ENCODE peak calls at places on chromosome X, in nine cellular contexts. P, I, A, G, E, O, T, M and J are unnamed samples.

GRCh38 chrX:69109706-69110635 is 55.3 kb downstream of the PJA1 start:
- DNase-seq in P (no peak), I (no peak), A (no peak), G (peak; percentile 41), E (no peak), O (peak; percentile 73), T (no peak), M (peak; percentile 69), J (no peak)

GRCh38 chrX:10972731-10973130 is 138.4 kb upstream of the HCCS start:
- DNase-seq in P (no peak), I (no peak), A (no peak), G (peak; percentile 86), E (no peak), O (peak; percentile 19), T (no peak), M (no peak), J (no peak)

GRCh38 chrX:6678313-6678712 is 143.4 kb upstream of the VCX3A start:
- DNase-seq in P (no peak), I (no peak), A (no peak), G (no peak), E (no peak), O (no peak), T (no peak), M (no peak), J (no peak)

GRCh38 chrX:97743014-97743413 is 859.3 kb downstream of the RPA4 start:
- DNase-seq in P (no peak), I (no peak), A (peak; percentile 21), G (no peak), E (no peak), O (no peak), T (no peak), M (no peak), J (no peak)

GRCh38 chrX:106621836-106622235 is 10.1 kb downstream of the RADX start:
- DNase-seq in P (no peak), I (no peak), A (no peak), G (no peak), E (no peak), O (no peak), T (no peak), M (no peak), J (no peak)

GRCh38 chrX:100478714-100479113 is 68.6 kb upstream of the PCDH19 start:
- DNase-seq in P (no peak), I (no peak), A (no peak), G (no peak), E (no peak), O (no peak), T (no peak), M (no peak), J (no peak)

GRCh38 chrX:124530803-124531202 is 184.4 kb downstream of the SH2D1A start:
- DNase-seq in P (no peak), I (no peak), A (no peak), G (no peak), E (no peak), O (no peak), T (no peak), M (no peak), J (no peak)

GRCh38 chrX:47501226-47502071 is 18.4 kb upstream of the ZNF41 start:
- DNase-seq in P (no peak), I (no peak), A (no peak), G (peak; percentile 57), E (no peak), O (peak; percentile 64), T (no peak), M (no peak), J (no peak)

GRCh38 chrX:78527263-78527662 is 131.9 kb downstream of the RTL3 start:
- DNase-seq in P (no peak), I (no peak), A (no peak), G (peak; percentile 41), E (no peak), O (peak; percentile 8), T (no peak), M (no peak), J (no peak)

GRCh38 chrX:7242613-7243012 is 94.7 kb upstream of the PUDP start:
- DNase-seq in P (no peak), I (no peak), A (no peak), G (no peak), E (no peak), O (no peak), T (no peak), M (no peak), J (no peak)

GRCh38 chrX:69158166-69159040 is 6.8 kb downstream of the PJA1 start:
- DNase-seq in P (peak; percentile 45), I (peak; percentile 41), A (peak; percentile 45), G (peak; percentile 61), E (peak; percentile 80), O (peak; percentile 85), T (no peak), M (no peak), J (no peak)

GRCh38 chrX:30735839-30736238 is 82.6 kb downstream of the GK start:
- DNase-seq in P (peak; percentile 55), I (peak; percentile 11), A (peak; percentile 68), G (peak; percentile 2), E (no peak), O (peak; percentile 56), T (peak; percentile 32), M (no peak), J (peak; percentile 52)

GRCh38 chrX:110000854-110001701 is 1.8 kb upstream of the TMEM164 start:
- DNase-seq in P (no peak), I (no peak), A (no peak), G (no peak), E (no peak), O (no peak), T (no peak), M (no peak), J (no peak)

GRCh38 chrX:137929951-137930350 is 364.0 kb downstream of the ZIC3 start:
- DNase-seq in P (no peak), I (no peak), A (no peak), G (no peak), E (no peak), O (no peak), T (no peak), M (no peak), J (no peak)

GRCh38 chrX:11619426-11619825 is 46.3 kb downstream of the ARHGAP6 start:
- DNase-seq in P (no peak), I (no peak), A (no peak), G (peak; percentile 66), E (no peak), O (peak; percentile 12), T (no peak), M (no peak), J (no peak)

GRCh38 chrX:96004386-96004785 is 680.3 kb upstream of the DIAPH2 start:
- DNase-seq in P (no peak), I (no peak), A (no peak), G (peak; percentile 44), E (no peak), O (peak; percentile 74), T (no peak), M (no peak), J (no peak)

DNA sequence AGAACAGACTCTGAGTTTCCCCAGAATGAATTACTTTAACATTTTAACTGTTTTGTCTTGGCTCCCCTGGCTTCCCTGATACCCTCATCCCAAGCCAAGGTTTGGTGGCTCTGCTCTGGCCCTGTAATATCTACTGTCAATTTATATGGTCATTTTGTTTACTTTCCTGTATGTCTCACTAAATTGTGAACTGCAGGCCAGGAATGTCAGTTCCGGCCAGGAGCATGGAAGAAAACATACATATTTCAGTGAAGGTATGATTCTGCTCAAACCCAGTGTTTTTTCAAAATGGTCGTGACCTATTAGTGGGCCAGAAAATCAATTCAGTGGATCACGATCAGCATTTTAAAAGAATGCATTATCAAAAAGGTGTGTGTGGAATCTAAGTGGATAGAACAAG is 1.2 kb downstream of the RPGR start:
- DNase-seq in P (no peak), I (no peak), A (no peak), G (no peak), E (no peak), O (no peak), T (no peak), M (no peak), J (no peak)
- H3K4me3 ChIP-seq in P (peak overlapping the region; percentile 76), I (peak overlapping the region; percentile 89), A (peak overlapping the region; percentile 60), G (peak overlapping the region; percentile 64), E (peak overlapping the region; percentile 62), O (peak overlapping the region; percentile 89), T (peak overlapping the region; percentile 69), M (peak overlapping the region; percentile 79), J (peak overlapping the region; percentile 65)

DNA sequence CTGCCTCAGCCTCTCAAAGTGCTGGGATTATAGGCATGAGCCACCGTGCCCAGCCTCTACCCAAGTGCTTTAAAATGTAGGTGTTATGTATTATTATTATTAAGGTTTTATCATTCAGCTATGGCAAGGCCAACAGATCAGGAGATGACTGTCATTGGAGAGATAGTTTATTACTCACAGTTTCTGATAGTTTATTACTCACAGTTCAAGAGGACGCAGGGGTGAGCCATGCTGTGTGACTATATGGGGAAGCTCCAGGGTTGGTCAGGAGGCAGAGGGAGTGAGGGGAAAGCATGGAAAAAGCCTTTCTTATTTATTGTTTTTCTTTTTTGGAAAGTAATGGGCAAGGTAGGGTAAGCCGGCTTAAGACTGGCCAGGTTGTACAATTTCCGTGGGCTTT is 25.4 kb upstream of the ARSD start:
- DNase-seq in P (no peak), I (no peak), A (no peak), G (no peak), E (no peak), O (no peak), T (no peak), M (no peak), J (no peak)
- H3K36me3 ChIP-seq in P (no peaks in the 10 kb centered on the region), I (no peaks in the 10 kb centered on the region), A (peaks cover 4% of the 10 kb centered on the region), G (no peaks in the 10 kb centered on the region), E (no peaks in the 10 kb centered on the region), O (no peaks in the 10 kb centered on the region), T (no peaks in the 10 kb centered on the region), M (no peaks in the 10 kb centered on the region), J (no peaks in the 10 kb centered on the region)

DNA sequence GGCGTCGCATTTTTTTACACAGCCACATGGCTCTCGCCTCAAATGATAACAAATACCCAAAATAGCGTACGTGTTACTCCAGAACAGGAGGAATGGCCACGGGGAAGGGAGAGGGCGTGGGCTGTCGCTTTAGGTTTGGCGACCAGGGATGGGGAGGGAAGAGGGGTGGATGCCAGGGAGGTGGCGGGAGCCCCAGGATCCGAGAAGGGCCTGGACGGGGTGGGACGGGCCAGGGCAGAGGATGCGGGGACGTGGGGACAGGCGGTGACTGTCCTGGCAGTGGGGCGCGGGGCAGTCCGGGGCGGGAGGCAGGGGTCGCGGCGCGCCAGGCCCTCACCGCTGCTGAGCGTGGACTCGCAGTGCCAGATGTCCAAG is 631 bp downstream of the TMEM47 start:
- DNase-seq in P (no peak), I (peak; percentile 21), A (no peak), G (no peak), E (peak; percentile 34), O (no peak), T (no peak), M (no peak), J (no peak)
- H3K27ac ChIP-seq in P (no peak overlapping the region), I (peak overlapping the region; percentile 80), A (peak overlapping the region; percentile 22), G (peak overlapping the region; percentile 75), E (peak overlapping the region; percentile 57), O (peak overlapping the region; percentile 90), T (no peak overlapping the region), M (no peak overlapping the region), J (peak overlapping the region; percentile 58)

DNA sequence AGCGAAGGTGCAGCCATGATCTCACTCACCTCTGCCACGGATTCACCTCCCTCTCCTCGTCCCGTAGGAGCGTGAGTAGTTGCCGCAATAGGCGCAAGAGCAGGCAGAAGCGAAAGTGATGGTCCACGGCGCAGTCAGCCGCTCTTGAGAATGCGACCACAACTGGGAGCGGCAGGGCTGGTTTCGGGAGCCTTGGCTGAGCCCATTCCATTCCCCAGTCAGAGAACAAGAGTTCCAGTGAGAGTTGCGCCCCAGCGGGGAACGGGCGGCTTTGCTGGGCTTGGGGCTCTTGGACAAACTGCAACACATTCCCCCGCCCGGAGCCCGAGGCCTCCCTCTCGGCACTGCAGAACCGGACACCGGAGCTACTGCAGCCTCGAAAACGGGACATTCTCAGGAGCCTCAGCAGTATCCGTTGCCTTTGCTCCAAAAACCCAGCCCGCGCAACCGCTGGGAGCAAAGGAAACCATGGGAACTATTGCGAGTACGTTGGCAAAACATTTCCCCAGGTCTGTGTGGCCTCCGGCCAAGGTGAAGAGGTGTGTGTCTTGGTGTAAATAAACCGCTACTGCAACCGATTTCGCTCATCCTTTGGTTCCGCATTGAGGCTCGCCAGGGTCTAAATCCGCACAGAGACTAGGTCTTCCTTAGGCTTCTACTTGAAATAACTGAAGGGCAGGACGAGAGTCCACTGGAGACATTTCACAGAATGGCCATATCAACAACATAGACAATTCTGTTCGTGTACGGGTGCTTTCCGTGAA is 5.7 kb upstream of the ZBTB33 start:
- DNase-seq in P (peak; percentile 59), I (peak; percentile 68), A (peak; percentile 73), G (peak; percentile 68), E (peak; percentile 78), O (peak; percentile 71), T (peak; percentile 51), M (peak; percentile 53), J (peak; percentile 75)
- H3K4me3 ChIP-seq in P (peak overlapping the region; percentile 90), I (peak overlapping the region; percentile 87), A (peak overlapping the region; percentile 56), G (peak overlapping the region; percentile 81), E (peak overlapping the region; percentile 54), O (peak overlapping the region; percentile 67), T (peak overlapping the region; percentile 83), M (peak overlapping the region; percentile 95), J (peak overlapping the region; percentile 67)